ENCODE peak calls at places on chromosomes 2 and 18, in ten cellular contexts. One of them, this sample, is unnamed.

GRCh38 chr2:84894758-84895520 is 10.5 kb upstream of the TMSB10 start:
- DNase-seq in bronchial epithelial cell: no peak
- DNase-seq in heart left ventricle: no peak
- DNase-seq in HFF-Myc: no peak
- DNase-seq in kidney epithelial cell: no peak
- DNase-seq in Caco-2: no peak
- DNase-seq in adrenal gland: no peak
- DNase-seq in coronary artery: no peak
- DNase-seq in IMR-90: peak; percentile 52
- DNase-seq in lower lobe of right lung: no peak
- DNase-seq in this sample: peak; percentile 37

GRCh38 chr2:204691911-204692510 is 146.7 kb downstream of the PARD3B start:
- DNase-seq in kidney epithelial cell: peak; percentile 72
- DNase-seq in Caco-2: peak; percentile 81
- DNase-seq in HFF-Myc: peak; percentile 72
- DNase-seq in adrenal gland: peak; percentile 76
- DNase-seq in coronary artery: no peak
- DNase-seq in lower lobe of right lung: no peak
- DNase-seq in bronchial epithelial cell: peak; percentile 86
- DNase-seq in IMR-90: peak; percentile 91
- DNase-seq in heart left ventricle: peak; percentile 45
- DNase-seq in this sample: peak; percentile 95

GRCh38 chr2:88626171-88627054 is 851 bp downstream of the EIF2AK3 start:
- DNase-seq in bronchial epithelial cell: no peak
- DNase-seq in kidney epithelial cell: no peak
- DNase-seq in adrenal gland: peak; percentile 29
- DNase-seq in HFF-Myc: no peak
- DNase-seq in lower lobe of right lung: peak; percentile 60
- DNase-seq in IMR-90: no peak
- DNase-seq in heart left ventricle: peak; percentile 43
- DNase-seq in Caco-2: peak; percentile 43
- DNase-seq in coronary artery: peak; percentile 80
- DNase-seq in this sample: no peak

GRCh38 chr2:52386433-52386832 is 1354.5 kb upstream of the NRXN1 start:
- DNase-seq in IMR-90: no peak
- DNase-seq in HFF-Myc: no peak
- DNase-seq in Caco-2: no peak
- DNase-seq in lower lobe of right lung: no peak
- DNase-seq in bronchial epithelial cell: no peak
- DNase-seq in adrenal gland: no peak
- DNase-seq in coronary artery: no peak
- DNase-seq in kidney epithelial cell: no peak
- DNase-seq in heart left ventricle: no peak
- DNase-seq in this sample: no peak

GRCh38 chr2:144152817-144153271 is 367.1 kb downstream of the ZEB2 start:
- DNase-seq in HFF-Myc: no peak
- DNase-seq in IMR-90: peak; percentile 82
- DNase-seq in bronchial epithelial cell: no peak
- DNase-seq in heart left ventricle: no peak
- DNase-seq in lower lobe of right lung: no peak
- DNase-seq in Caco-2: no peak
- DNase-seq in adrenal gland: peak; percentile 35
- DNase-seq in coronary artery: no peak
- DNase-seq in kidney epithelial cell: no peak
- DNase-seq in this sample: peak; percentile 57

GRCh38 chr2:42922790-42923631 is 130.6 kb upstream of the HAAO start:
- DNase-seq in IMR-90: peak; percentile 81
- DNase-seq in adrenal gland: no peak
- DNase-seq in kidney epithelial cell: no peak
- DNase-seq in Caco-2: no peak
- DNase-seq in bronchial epithelial cell: peak; percentile 78
- DNase-seq in heart left ventricle: no peak
- DNase-seq in coronary artery: no peak
- DNase-seq in HFF-Myc: no peak
- DNase-seq in lower lobe of right lung: no peak
- DNase-seq in this sample: peak; percentile 85

GRCh38 chr2:121346886-121347285 is 61.9 kb upstream of the TFCP2L1 start:
- DNase-seq in Caco-2: no peak
- DNase-seq in HFF-Myc: no peak
- DNase-seq in heart left ventricle: no peak
- DNase-seq in kidney epithelial cell: no peak
- DNase-seq in adrenal gland: no peak
- DNase-seq in IMR-90: no peak
- DNase-seq in bronchial epithelial cell: no peak
- DNase-seq in coronary artery: no peak
- DNase-seq in lower lobe of right lung: no peak
- DNase-seq in this sample: no peak

GRCh38 chr2:28753043-28753683 is 1.5 kb downstream of the PPP1CB start:
- DNase-seq in heart left ventricle: peak; percentile 55
- DNase-seq in adrenal gland: peak; percentile 46
- DNase-seq in Caco-2: peak; percentile 77
- DNase-seq in IMR-90: peak; percentile 81
- DNase-seq in bronchial epithelial cell: peak; percentile 83
- DNase-seq in lower lobe of right lung: peak; percentile 50
- DNase-seq in kidney epithelial cell: peak; percentile 49
- DNase-seq in coronary artery: no peak
- DNase-seq in HFF-Myc: peak; percentile 39
- DNase-seq in this sample: peak; percentile 85

GRCh38 chr18:830315-830901 is 18.4 kb upstream of the YES1 start:
- DNase-seq in bronchial epithelial cell: peak; percentile 39
- DNase-seq in kidney epithelial cell: no peak
- DNase-seq in heart left ventricle: peak; percentile 40
- DNase-seq in adrenal gland: peak; percentile 31
- DNase-seq in IMR-90: peak; percentile 67
- DNase-seq in coronary artery: no peak
- DNase-seq in Caco-2: no peak
- DNase-seq in lower lobe of right lung: no peak
- DNase-seq in HFF-Myc: peak; percentile 52
- DNase-seq in this sample: peak; percentile 34

GRCh38 chr2:111185496-111186022 is 64.8 kb downstream of the BCL2L11 start:
- DNase-seq in coronary artery: no peak
- DNase-seq in heart left ventricle: peak; percentile 25
- DNase-seq in adrenal gland: peak; percentile 61
- DNase-seq in bronchial epithelial cell: no peak
- DNase-seq in Caco-2: peak; percentile 87
- DNase-seq in HFF-Myc: no peak
- DNase-seq in IMR-90: no peak
- DNase-seq in lower lobe of right lung: peak; percentile 86
- DNase-seq in kidney epithelial cell: no peak
- DNase-seq in this sample: no peak

GRCh38 chr18:8842506-8842905 is 137.2 kb downstream of the MTCL1 start:
- DNase-seq in coronary artery: no peak
- DNase-seq in adrenal gland: no peak
- DNase-seq in lower lobe of right lung: no peak
- DNase-seq in IMR-90: no peak
- DNase-seq in HFF-Myc: no peak
- DNase-seq in Caco-2: no peak
- DNase-seq in bronchial epithelial cell: no peak
- DNase-seq in kidney epithelial cell: no peak
- DNase-seq in heart left ventricle: no peak
- DNase-seq in this sample: no peak

GRCh38 chr2:84427235-84428138 is 31.6 kb downstream of the SUCLG1 start:
- DNase-seq in Caco-2: no peak
- DNase-seq in adrenal gland: no peak
- DNase-seq in HFF-Myc: no peak
- DNase-seq in IMR-90: peak; percentile 31
- DNase-seq in kidney epithelial cell: no peak
- DNase-seq in coronary artery: no peak
- DNase-seq in heart left ventricle: no peak
- DNase-seq in lower lobe of right lung: no peak
- DNase-seq in bronchial epithelial cell: peak; percentile 20
- DNase-seq in this sample: peak; percentile 77

GRCh38 chr2:28252308-28252707 is 140.3 kb upstream of the FOSL2 start:
- DNase-seq in bronchial epithelial cell: no peak
- DNase-seq in lower lobe of right lung: no peak
- DNase-seq in HFF-Myc: no peak
- DNase-seq in coronary artery: no peak
- DNase-seq in IMR-90: no peak
- DNase-seq in adrenal gland: no peak
- DNase-seq in Caco-2: no peak
- DNase-seq in heart left ventricle: no peak
- DNase-seq in kidney epithelial cell: no peak
- DNase-seq in this sample: no peak

GRCh38 chr18:47790036-47790435 is 140.4 kb downstream of the SMAD2 start:
- DNase-seq in coronary artery: no peak
- DNase-seq in kidney epithelial cell: no peak
- DNase-seq in lower lobe of right lung: peak; percentile 59
- DNase-seq in bronchial epithelial cell: no peak
- DNase-seq in adrenal gland: no peak
- DNase-seq in HFF-Myc: no peak
- DNase-seq in Caco-2: no peak
- DNase-seq in heart left ventricle: no peak
- DNase-seq in IMR-90: no peak
- DNase-seq in this sample: no peak

GRCh38 chr18:48530399-48531081 is 8.3 kb upstream of the CTIF start:
- DNase-seq in bronchial epithelial cell: no peak
- DNase-seq in adrenal gland: no peak
- DNase-seq in HFF-Myc: no peak
- DNase-seq in lower lobe of right lung: no peak
- DNase-seq in Caco-2: no peak
- DNase-seq in heart left ventricle: no peak
- DNase-seq in IMR-90: no peak
- DNase-seq in coronary artery: peak; percentile 33
- DNase-seq in kidney epithelial cell: no peak
- DNase-seq in this sample: no peak

GRCh38 chr2:24409166-24409565 is 48.8 kb upstream of the ITSN2 start:
- DNase-seq in bronchial epithelial cell: no peak
- DNase-seq in lower lobe of right lung: no peak
- DNase-seq in HFF-Myc: no peak
- DNase-seq in heart left ventricle: no peak
- DNase-seq in IMR-90: no peak
- DNase-seq in adrenal gland: no peak
- DNase-seq in coronary artery: no peak
- DNase-seq in Caco-2: no peak
- DNase-seq in kidney epithelial cell: no peak
- DNase-seq in this sample: no peak

GRCh38 chr2:29113891-29114321 is 1.3 kb upstream of the CLIP4 start:
- DNase-seq in Caco-2: no peak
- DNase-seq in kidney epithelial cell: no peak
- DNase-seq in IMR-90: peak; percentile 73
- DNase-seq in coronary artery: no peak
- DNase-seq in HFF-Myc: peak; percentile 46
- DNase-seq in lower lobe of right lung: peak; percentile 80
- DNase-seq in bronchial epithelial cell: peak; percentile 85
- DNase-seq in adrenal gland: peak; percentile 75
- DNase-seq in heart left ventricle: peak; percentile 33
- DNase-seq in this sample: peak; percentile 91

GRCh38 chr2:195280024-195280423 is 377.0 kb upstream of the SLC39A10 start:
- DNase-seq in coronary artery: no peak
- DNase-seq in HFF-Myc: no peak
- DNase-seq in kidney epithelial cell: no peak
- DNase-seq in lower lobe of right lung: no peak
- DNase-seq in bronchial epithelial cell: no peak
- DNase-seq in Caco-2: no peak
- DNase-seq in IMR-90: no peak
- DNase-seq in heart left ventricle: no peak
- DNase-seq in adrenal gland: peak; percentile 1
- DNase-seq in this sample: no peak

GRCh38 chr2:212863185-212863588 is 288.2 kb downstream of the IKZF2 start:
- DNase-seq in bronchial epithelial cell: peak; percentile 48
- DNase-seq in HFF-Myc: no peak
- DNase-seq in coronary artery: no peak
- DNase-seq in Caco-2: peak; percentile 70
- DNase-seq in adrenal gland: peak; percentile 4
- DNase-seq in lower lobe of right lung: peak; percentile 43
- DNase-seq in IMR-90: no peak
- DNase-seq in kidney epithelial cell: no peak
- DNase-seq in heart left ventricle: no peak
- DNase-seq in this sample: peak; percentile 10
- TF ChIP-seq CTCF in bronchial epithelial cell: peak; percentile 46
- TF ChIP-seq CTCF in HFF-Myc: peak; percentile 43
- TF ChIP-seq CTCF in coronary artery: no peak
- TF ChIP-seq CTCF in Caco-2: peak; percentile 59
- TF ChIP-seq CTCF in adrenal gland: no peak
- TF ChIP-seq CTCF in lower lobe of right lung: peak; percentile 34
- TF ChIP-seq CTCF in IMR-90: peak; percentile 42
- TF ChIP-seq CTCF in kidney epithelial cell: peak; percentile 66
- TF ChIP-seq CTCF in heart left ventricle: peak; percentile 21
- TF ChIP-seq CTCF in this sample: peak; percentile 34

GRCh38 chr18:77102246-77103040 is 30.1 kb downstream of the MBP start:
- DNase-seq in kidney epithelial cell: no peak
- DNase-seq in HFF-Myc: peak; percentile 86
- DNase-seq in lower lobe of right lung: no peak
- DNase-seq in bronchial epithelial cell: peak; percentile 59
- DNase-seq in coronary artery: no peak
- DNase-seq in IMR-90: peak; percentile 93
- DNase-seq in adrenal gland: no peak
- DNase-seq in Caco-2: no peak
- DNase-seq in heart left ventricle: no peak
- DNase-seq in this sample: peak; percentile 94
- H3K4me3 ChIP-seq in kidney epithelial cell: no peak overlapping the region
- H3K4me3 ChIP-seq in HFF-Myc: peak overlapping the region; percentile 31
- H3K4me3 ChIP-seq in lower lobe of right lung: peak overlapping the region; percentile 15
- H3K4me3 ChIP-seq in bronchial epithelial cell: no peak overlapping the region
- H3K4me3 ChIP-seq in coronary artery: peak overlapping the region; percentile 8
- H3K4me3 ChIP-seq in IMR-90: no peak overlapping the region
- H3K4me3 ChIP-seq in adrenal gland: peak overlapping the region; percentile 21
- H3K4me3 ChIP-seq in Caco-2: no peak overlapping the region
- H3K4me3 ChIP-seq in heart left ventricle: no peak overlapping the region
- H3K4me3 ChIP-seq in this sample: peak overlapping the region; percentile 24

GRCh38 chr2:179020156-179020750 is 29.7 kb downstream of the CCDC141 start:
- DNase-seq in coronary artery: no peak
- DNase-seq in kidney epithelial cell: no peak
- DNase-seq in lower lobe of right lung: no peak
- DNase-seq in Caco-2: peak; percentile 66
- DNase-seq in heart left ventricle: peak; percentile 25
- DNase-seq in adrenal gland: peak; percentile 17
- DNase-seq in HFF-Myc: no peak
- DNase-seq in bronchial epithelial cell: peak; percentile 44
- DNase-seq in IMR-90: no peak
- DNase-seq in this sample: no peak
- TF ChIP-seq CTCF in coronary artery: no peak
- TF ChIP-seq CTCF in kidney epithelial cell: peak; percentile 59
- TF ChIP-seq CTCF in lower lobe of right lung: peak; percentile 45
- TF ChIP-seq CTCF in Caco-2: peak; percentile 61
- TF ChIP-seq CTCF in heart left ventricle: peak; percentile 21
- TF ChIP-seq CTCF in adrenal gland: peak; percentile 20
- TF ChIP-seq CTCF in HFF-Myc: peak; percentile 53
- TF ChIP-seq CTCF in bronchial epithelial cell: peak; percentile 67
- TF ChIP-seq CTCF in IMR-90: no peak
- TF ChIP-seq CTCF in this sample: peak; percentile 45

DNA sequence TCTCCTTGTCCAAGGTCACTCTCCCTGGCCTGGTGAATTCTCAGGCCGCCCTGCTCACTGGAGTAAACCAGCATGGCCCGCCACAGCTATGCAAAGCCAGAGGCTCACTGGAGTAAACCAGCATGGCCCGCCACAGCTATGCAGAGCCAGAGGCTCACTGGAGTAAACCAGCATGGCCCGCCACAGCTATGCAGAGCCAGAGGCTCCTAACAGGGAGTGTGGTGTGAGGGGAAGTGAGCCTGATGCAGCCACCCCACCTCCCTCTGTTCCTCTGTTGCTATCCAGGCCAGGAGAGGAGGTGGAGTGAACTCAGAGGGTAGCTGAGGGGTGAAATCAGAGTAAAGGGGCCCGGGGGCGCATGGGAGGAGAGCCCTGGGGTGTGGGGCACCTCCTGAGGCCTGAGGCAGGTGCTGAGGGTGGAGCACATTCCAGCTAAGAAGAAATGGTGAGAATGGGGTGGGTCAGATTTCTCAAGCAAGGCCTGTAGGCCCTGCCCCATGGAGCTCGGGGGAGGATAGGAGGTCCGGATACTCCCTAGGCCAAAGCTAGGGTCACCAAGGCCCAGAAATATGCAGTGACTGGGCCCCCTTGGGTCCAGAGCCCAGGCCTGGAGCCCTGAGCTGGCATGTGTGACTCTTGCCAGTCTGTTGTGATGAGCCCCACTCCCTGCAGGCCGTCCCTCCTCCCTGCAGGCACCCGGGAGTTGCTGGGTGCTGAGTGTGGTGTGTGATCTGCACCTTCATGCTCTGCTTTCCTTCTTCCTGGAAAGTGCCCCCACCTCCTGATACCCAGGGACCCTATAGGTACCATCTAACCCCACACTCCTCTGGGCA is 1.5 kb downstream of the ATP6V1B1 start:
- DNase-seq in adrenal gland: no peak
- DNase-seq in HFF-Myc: no peak
- DNase-seq in lower lobe of right lung: no peak
- DNase-seq in Caco-2: peak; percentile 77
- DNase-seq in heart left ventricle: peak; percentile 1
- DNase-seq in coronary artery: no peak
- DNase-seq in bronchial epithelial cell: no peak
- DNase-seq in kidney epithelial cell: no peak
- DNase-seq in IMR-90: no peak
- DNase-seq in this sample: no peak
- H3K4me3 ChIP-seq in adrenal gland: no peak overlapping the region
- H3K4me3 ChIP-seq in HFF-Myc: no peak overlapping the region
- H3K4me3 ChIP-seq in lower lobe of right lung: no peak overlapping the region
- H3K4me3 ChIP-seq in Caco-2: no peak overlapping the region
- H3K4me3 ChIP-seq in heart left ventricle: no peak overlapping the region
- H3K4me3 ChIP-seq in coronary artery: no peak overlapping the region
- H3K4me3 ChIP-seq in bronchial epithelial cell: no peak overlapping the region
- H3K4me3 ChIP-seq in kidney epithelial cell: no peak overlapping the region
- H3K4me3 ChIP-seq in IMR-90: no peak overlapping the region
- H3K4me3 ChIP-seq in this sample: no peak overlapping the region